ENCODE peak calls at places on chromosomes 11 and 22, in eight cellular contexts. Z is GOT3; C is GM03348; W is stimulated activated CD4-positive, alpha-beta T cell treated with anti-CD3 and anti-CD28 coated beads, TNF-alpha, amount 100 ng/mL, for 48 hours; X is left cardiac atrium; D is ELR; G is germinal center; Q is activated CD8-positive, alpha-beta T cell treated with anti-CD3 and anti-CD28 coated beads, Interleukin-2, amount 10 ng/mL, durations not matched to agents 7 days and 5 days. I is an unnamed sample.

GRCh38 chr11:1830500-1831223 is 4.1 kb upstream of the SYT8 start:
- DNase-seq in C (no peak), G (no peak), D (no peak), Q (peak; percentile 17), Z (no peak), X (no peak), W (no peak), I (peak; percentile 90)

GRCh38 chr11:134581121-134581626 is 169.1 kb upstream of the B3GAT1 start:
- DNase-seq in X (no peak), Z (no peak), D (no peak), Q (peak; percentile 17), G (no peak), C (no peak), W (no peak), I (no peak)

GRCh38 chr11:12272821-12273617 is 104.4 kb upstream of the PARVA start:
- DNase-seq in C (peak; percentile 49), G (no peak), Z (no peak), X (no peak), Q (no peak), W (no peak), D (peak; percentile 80), I (no peak)

GRCh38 chr11:118921121-118921928 is 4.4 kb downstream of the BCL9L start:
- DNase-seq in X (peak; percentile 78), Z (no peak), G (no peak), D (peak; percentile 76), Q (no peak), W (no peak), C (peak; percentile 88), I (peak; percentile 68)

GRCh38 chr11:92789761-92790160 is 179.7 kb upstream of the MTNR1B start:
- DNase-seq in G (no peak), W (no peak), Q (no peak), X (no peak), C (no peak), Z (no peak), D (no peak), I (no peak)

GRCh38 chr11:96228472-96228871 is 114.5 kb downstream of the MAML2 start:
- DNase-seq in G (no peak), X (peak; percentile 84), C (peak; percentile 57), Z (no peak), Q (no peak), D (peak; percentile 96), W (no peak), I (peak; percentile 34)

GRCh38 chr22:50007057-50007511 is 5.5 kb downstream of the IL17REL start:
- DNase-seq in X (no peak), W (no peak), Q (no peak), Z (no peak), D (no peak), G (no peak), C (no peak), I (no peak)

GRCh38 chr11:61024938-61025818 is 53.7 kb downstream of the CD6 start:
- DNase-seq in X (no peak), C (no peak), Z (no peak), G (no peak), D (no peak), Q (no peak), W (no peak), I (no peak)

GRCh38 chr11:119091083-119091650 is 6.5 kb downstream of the HMBS start:
- DNase-seq in G (no peak), Z (no peak), X (no peak), Q (no peak), C (no peak), D (no peak), W (no peak), I (no peak)

GRCh38 chr22:17106785-17107546 is 14.2 kb downstream of the TMEM121B start:
- DNase-seq in W (no peak), D (no peak), Z (no peak), X (no peak), G (no peak), C (no peak), Q (peak; percentile 76), I (no peak)

GRCh38 chr22:37337204-37337943 is 55.1 kb downstream of the CYTH4 start:
- DNase-seq in Q (no peak), W (no peak), D (peak; percentile 81), X (no peak), Z (no peak), G (no peak), C (no peak), I (no peak)

GRCh38 chr11:130671801-130672700 is 223.6 kb downstream of the ADAMTS15 start:
- DNase-seq in Q (no peak), D (peak; percentile 32), X (peak; percentile 85), G (no peak), C (peak; percentile 79), W (no peak), Z (no peak), I (peak; percentile 33)

GRCh38 chr22:44037519-44038370 is 13.6 kb downstream of the PARVB start:
- DNase-seq in Q (no peak), G (no peak), X (peak; percentile 69), C (peak; percentile 93), W (no peak), D (peak; percentile 94), Z (no peak), I (no peak)

GRCh38 chr11:69489746-69490365 is 8.4 kb downstream of the LINC01488 start:
- DNase-seq in Q (no peak), D (no peak), Z (no peak), W (no peak), X (peak; percentile 16), C (no peak), G (no peak), I (no peak)

GRCh38 chr11:30459821-30460220 is 126.3 kb downstream of the MPPED2 start:
- DNase-seq in Z (no peak), X (no peak), W (no peak), C (no peak), Q (no peak), G (no peak), D (no peak), I (no peak)

GRCh38 chr22:35465109-35465701 is 65.3 kb downstream of the MCM5 start:
- DNase-seq in X (peak; percentile 46), W (no peak), Q (no peak), D (no peak), G (no peak), Z (no peak), C (no peak), I (no peak)

GRCh38 chr11:32713496-32713895 is 81.0 kb downstream of the CCDC73 start:
- DNase-seq in D (peak; percentile 49), Z (no peak), C (no peak), X (no peak), G (no peak), Q (no peak), W (no peak), I (no peak)

GRCh38 chr22:47307326-47307725 is 544.9 kb downstream of the TBC1D22A start:
- DNase-seq in C (peak; percentile 37), Q (no peak), X (no peak), D (peak; percentile 15), G (no peak), W (no peak), Z (no peak), I (no peak)

GRCh38 chr22:48340191-48340590 is 1487.5 kb downstream of the BRD1 start:
- DNase-seq in Z (no peak), X (no peak), W (no peak), D (no peak), C (no peak), G (no peak), Q (no peak), I (no peak)

GRCh38 chr22:50222508-50222907 is 21.7 kb downstream of the SELENOO start:
- DNase-seq in Z (no peak), X (no peak), C (no peak), D (no peak), Q (no peak), G (no peak), W (no peak), I (no peak)

GRCh38 chr11:59550368-59550841 is 39.1 kb downstream of the OR4D9 start:
- DNase-seq in D (peak; percentile 98), Z (peak; percentile 82), X (peak; percentile 82), W (peak; percentile 85), G (peak; percentile 80), Q (peak; percentile 92), C (peak; percentile 90), I (peak; percentile 90)

GRCh38 chr11:12803086-12803826 is 129.0 kb downstream of the TEAD1 start:
- DNase-seq in W (no peak), Q (no peak), G (no peak), D (peak; percentile 85), C (no peak), Z (no peak), X (no peak), I (no peak)